ENCODE peak calls at places on chromosomes 13 and 19, in six cellular contexts. U is adipocyte, Q is activated T-cell treated with anti-CD3 and anti-CD28 coated beads for 1 hour, T is NCI-H1105 treated with DMSO at 0.1 percent for 48 hours, F is AML-193, H is hepatic stellate cell. A is an unnamed sample.

GRCh38 chr13:113660066-113660465 is 2.1 kb upstream of the ATP4B start:
- DNase-seq in U (no peak), Q (no peak), T (no peak), F (no peak), H (no peak), A (no peak)

GRCh38 chr19:36719687-36720556 is 32.5 kb downstream of the ZNF567 start:
- DNase-seq in U (no peak), Q (no peak), T (no peak), F (no peak), H (no peak), A (no peak)

GRCh38 chr13:44759222-44759721 is 183.1 kb upstream of the TSC22D1 start:
- DNase-seq in U (peak), Q (no peak), T (peak), F (no peak), H (no peak), A (no peak)

GRCh38 chr13:59823495-59823894 is 340.2 kb downstream of the DIAPH3 start:
- DNase-seq in U (peak), Q (no peak), T (no peak), F (no peak), H (peak), A (no peak)

GRCh38 chr13:45162821-45163220 is 38.0 kb downstream of the KCTD4 start:
- DNase-seq in U (peak), Q (no peak), T (no peak), F (no peak), H (peak), A (no peak)

GRCh38 chr13:94956407-94957110 is 244.2 kb upstream of the SOX21 start:
- DNase-seq in U (no peak), Q (no peak), T (no peak), F (no peak), H (no peak), A (no peak)

GRCh38 chr13:110572778-110573118 is 11.2 kb upstream of the RAB20 start:
- DNase-seq in U (no peak), Q (no peak), T (no peak), F (no peak), H (no peak), A (no peak)

GRCh38 chr19:10502524-10503001 is 593 bp downstream of the KEAP1 start:
- DNase-seq in U (peak), Q (peak), T (peak), F (peak), H (peak), A (peak)

GRCh38 chr19:20238025-20238623 is 71.1 kb downstream of the ZNF486 start:
- DNase-seq in U (peak), Q (peak), T (peak), F (peak), H (peak), A (no peak)

GRCh38 chr13:41988244-41988643 is 27.3 kb upstream of the VWA8 start:
- DNase-seq in U (no peak), Q (no peak), T (no peak), F (peak), H (no peak), A (no peak)

GRCh38 chr19:588093-588742 is 1.5 kb upstream of the HCN2 start:
- DNase-seq in U (peak), Q (peak), T (peak), F (peak), H (peak), A (peak)

GRCh38 chr13:69194130-69194529 is 913.5 kb upstream of the ATXN8OS start:
- DNase-seq in U (no peak), Q (no peak), T (no peak), F (no peak), H (no peak), A (no peak)

GRCh38 chr13:43316997-43317396 is 293.6 kb downstream of the DNAJC15 start:
- DNase-seq in U (peak), Q (no peak), T (peak), F (no peak), H (no peak), A (peak)

GRCh38 chr13:112928958-112929777 is 39.8 kb upstream of the MCF2L start:
- DNase-seq in U (peak), Q (no peak), T (peak), F (no peak), H (peak), A (peak)

GRCh38 chr19:56993851-56994250 is 125.9 kb upstream of the USP29 start:
- DNase-seq in U (no peak), Q (no peak), T (no peak), F (no peak), H (no peak), A (no peak)

GRCh38 chr13:69935043-69935442 is 172.6 kb upstream of the ATXN8OS start:
- DNase-seq in U (no peak), Q (no peak), T (no peak), F (peak), H (no peak), A (peak)

GRCh38 chr19:10219678-10220077 is 11.5 kb downstream of the S1PR2 start:
- DNase-seq in U (peak), Q (no peak), T (no peak), F (peak), H (no peak), A (peak)

GRCh38 chr13:50378513-50378970 is 363.3 kb downstream of the KCNRG start:
- DNase-seq in U (no peak), Q (no peak), T (no peak), F (no peak), H (no peak), A (peak)

GRCh38 chr13:57823704-57824103 is 192.2 kb downstream of the PCDH17 start:
- DNase-seq in U (no peak), Q (no peak), T (no peak), F (no peak), H (no peak), A (no peak)

GRCh38 chr19:4061178-4061682 is 5.5 kb downstream of the ZBTB7A start:
- DNase-seq in U (peak), Q (no peak), T (no peak), F (no peak), H (no peak), A (peak)

GRCh38 chr19:43564800-43565199 is 10.5 kb downstream of the XRCC1 start:
- DNase-seq in U (no peak), Q (no peak), T (no peak), F (no peak), H (no peak), A (no peak)

A was measured in MV-4-11.